ENCODE peak calls at places on chromosomes 1 and 21, in five cellular contexts. U is OCI-LY7, L is neuronal stem cell, S is neural progenitor cell, G is GM23338. R is an unnamed sample. For H3K4me1, the result is how much of the 10 kb centered on the place peaks cover.

GRCh38 chr1:221862971-221863370 is 121.1 kb upstream of the DUSP10 start:
- DNase-seq in G (no peak), S (no peak), L (no peak), U (no peak), R (no peak)

GRCh38 chr1:16232316-16232710 is 4.7 kb downstream of the CPLANE2 start:
- DNase-seq in L (no peak), U (no peak), S (no peak), G (no peak), R (no peak)

GRCh38 chr1:88800382-88801051 is 90.8 kb downstream of the GTF2B start:
- DNase-seq in S (peak), L (no peak), U (peak), G (peak), R (peak)

GRCh38 chr1:64514197-64514765 is 44.4 kb downstream of the CACHD1 start:
- DNase-seq in G (no peak), U (no peak), L (no peak), S (no peak), R (peak)

GRCh38 chr1:3577300-3577699 is 34.0 kb downstream of the MEGF6 start:
- DNase-seq in L (no peak), G (no peak), S (no peak), U (no peak), R (no peak)

GRCh38 chr21:44083631-44084291 is 23.4 kb upstream of the PWP2 start:
- DNase-seq in G (no peak), S (no peak), U (no peak), L (no peak), R (no peak)

GRCh38 chr1:15799004-15799867 is 8.2 kb downstream of the UQCRHL start:
- DNase-seq in G (peak), U (no peak), S (no peak), L (no peak), R (peak)

GRCh38 chr1:112110031-112110430 is 120.6 kb upstream of the KCND3 start:
- DNase-seq in G (no peak), U (no peak), L (no peak), S (no peak), R (no peak)

GRCh38 chr1:151715726-151716404 is 738 bp downstream of the CELF3 start:
- DNase-seq in U (peak), L (peak), G (peak), S (peak), R (no peak)

GRCh38 chr1:166763318-166763717 is 76.0 kb upstream of the POGK start:
- DNase-seq in G (no peak), L (no peak), S (no peak), U (no peak), R (no peak)

GRCh38 chr1:204190212-204191211 is 5.8 kb downstream of the KISS1 start:
- DNase-seq in U (no peak), G (peak), L (no peak), S (peak), R (peak)

GRCh38 chr1:26411624-26412074 is 1.0 kb downstream of the LIN28A start:
- DNase-seq in U (no peak), L (no peak), G (peak), S (peak), R (no peak)

GRCh38 chr1:3282186-3282585 is 172.3 kb upstream of the ARHGEF16 start:
- DNase-seq in L (no peak), S (no peak), U (no peak), G (no peak), R (no peak)

GRCh38 chr1:210541680-210542358 is 213.1 kb downstream of the HHAT start:
- DNase-seq in L (no peak), G (peak), S (peak), U (no peak), R (no peak)

GRCh38 chr1:242043165-242043564 is 44.3 kb upstream of the MAP1LC3C start:
- DNase-seq in L (no peak), G (no peak), U (no peak), S (no peak), R (no peak)

GRCh38 chr21:31473685-31474345 is 129.8 kb upstream of the TIAM1 start:
- DNase-seq in L (no peak), U (no peak), G (no peak), S (no peak), R (no peak)

GRCh38 chr1:1975535-1975934 is 28.1 kb downstream of the CFAP74 start:
- DNase-seq in S (no peak), L (no peak), U (no peak), G (no peak), R (no peak)

GRCh38 chr1:6259491-6260362 is 1.2 kb downstream of the GPR153 start:
- DNase-seq in L (no peak), G (peak), U (peak), S (peak), R (peak)

GRCh38 chr1:244163131-244163530 is 112.0 kb downstream of the ZBTB18 start:
- DNase-seq in L (no peak), G (no peak), U (no peak), S (no peak), R (peak)

GRCh38 chr1:203629509-203630082 is 3.0 kb downstream of the ATP2B4 start:
- DNase-seq in G (peak), S (peak), U (peak), L (no peak), R (peak)

GRCh38 chr1:16921391-16922185 is at the start of gene CROCC:
- DNase-seq in L (peak), G (peak), U (peak), S (peak), R (peak)

GRCh38 chr1:215376544-215377264 is 190.4 kb upstream of the KCTD3 start:
- DNase-seq in L (no peak), G (no peak), U (no peak), S (no peak), R (peak)

GRCh38 chr21:22575165-22575584 is 1577.0 kb downstream of the NCAM2 start:
- DNase-seq in U (peak), S (peak), G (peak), L (peak), R (no peak)

GRCh38 chr21:33135925-33136324 is 66.0 kb downstream of the OLIG1 start:
- DNase-seq in G (no peak), U (no peak), L (no peak), S (no peak), R (no peak)

GRCh38 chr1:214155987-214156567 is 124.9 kb upstream of the SMYD2 start:
- DNase-seq in S (no peak), G (no peak), L (no peak), U (no peak), R (no peak)

DNA sequence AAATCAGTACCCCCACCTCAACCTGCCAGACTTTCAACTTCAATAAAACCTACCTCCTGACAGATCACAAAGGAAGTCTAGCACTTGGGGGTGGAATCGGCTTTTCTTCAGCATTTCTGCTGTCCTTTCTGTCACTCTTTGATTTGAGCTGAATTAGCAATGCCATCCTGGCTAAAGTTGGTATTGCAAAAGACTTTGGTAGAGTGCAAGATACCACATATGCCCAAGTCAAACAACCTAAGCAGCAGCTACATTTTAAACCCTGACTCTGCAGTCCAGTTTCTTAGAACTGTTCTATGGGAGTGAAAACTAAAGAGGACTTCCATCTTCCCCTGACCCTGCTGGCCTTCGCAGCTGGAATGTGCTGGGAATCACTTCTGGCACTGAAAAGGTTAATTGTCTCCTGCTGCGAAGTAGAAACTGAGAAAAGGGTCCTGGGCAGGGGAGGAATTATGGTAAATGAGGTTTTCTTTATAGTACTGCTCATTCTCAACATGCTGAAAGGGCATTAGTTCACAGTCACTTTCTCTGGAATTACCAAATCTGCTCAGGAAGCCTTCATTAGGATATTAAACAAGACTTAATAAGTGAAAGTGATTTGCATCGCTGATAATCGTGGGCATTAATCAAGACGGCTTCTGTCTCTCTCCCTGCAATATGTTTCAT is 126.2 kb upstream of the SMYD2 start:
- DNase-seq in L (peak), G (peak), U (no peak), S (peak), R (no peak)
- H2AFZ ChIP-seq in L (no peak), G (peak), U (no peak), S (no peak), R (no peak)

GRCh38 chr1:36386262-36387140 is 777 bp upstream of the STK40 start:
- DNase-seq in U (peak), G (peak), S (peak), L (peak), R (peak)
- H3K4me1 ChIP-seq in U (half or more), G (under half), S (under half), L (under half), R (under half)

DNA sequence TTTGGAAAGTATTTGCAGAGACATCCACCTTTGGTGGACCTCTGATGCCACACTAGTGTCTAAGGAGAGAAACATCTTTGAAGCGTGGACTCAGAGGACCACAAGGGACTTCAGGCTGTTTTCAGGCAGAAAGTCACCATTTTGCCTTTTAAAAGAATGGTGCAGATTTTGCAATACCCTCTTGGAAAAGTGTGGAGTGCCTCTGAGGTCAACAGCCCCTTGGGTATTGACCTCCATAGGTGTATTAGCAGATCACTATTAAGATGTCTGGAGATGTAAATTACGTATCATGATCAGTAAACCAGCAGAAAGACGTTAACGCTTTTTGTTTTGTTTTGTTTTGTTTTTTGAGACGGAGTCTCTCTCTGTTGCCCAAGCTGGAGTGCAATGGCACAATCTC is 87.0 kb downstream of the INTS7 start:
- DNase-seq in L (no peak), U (no peak), G (no peak), S (no peak), R (no peak)
- H2AFZ ChIP-seq in L (no peak), U (no peak), G (no peak), S (no peak), R (no peak)

GRCh38 chr1:21904475-21904724 is 32.7 kb downstream of the HSPG2 start:
- DNase-seq in U (no peak), S (no peak), L (no peak), G (no peak), R (no peak)

GRCh38 chr1:21906173-21907078 is 30.7 kb downstream of the HSPG2 start:
- DNase-seq in L (no peak), G (no peak), S (no peak), U (no peak), R (peak)

GRCh38 chr1:21907079-21907418 is 30.1 kb downstream of the HSPG2 start:
- DNase-seq in G (no peak), L (no peak), U (no peak), S (no peak), R (no peak)

GRCh38 chr1:21903638-21904474 is 33.3 kb downstream of the HSPG2 start:
- DNase-seq in L (no peak), G (no peak), S (no peak), U (no peak), R (no peak)

DNA sequence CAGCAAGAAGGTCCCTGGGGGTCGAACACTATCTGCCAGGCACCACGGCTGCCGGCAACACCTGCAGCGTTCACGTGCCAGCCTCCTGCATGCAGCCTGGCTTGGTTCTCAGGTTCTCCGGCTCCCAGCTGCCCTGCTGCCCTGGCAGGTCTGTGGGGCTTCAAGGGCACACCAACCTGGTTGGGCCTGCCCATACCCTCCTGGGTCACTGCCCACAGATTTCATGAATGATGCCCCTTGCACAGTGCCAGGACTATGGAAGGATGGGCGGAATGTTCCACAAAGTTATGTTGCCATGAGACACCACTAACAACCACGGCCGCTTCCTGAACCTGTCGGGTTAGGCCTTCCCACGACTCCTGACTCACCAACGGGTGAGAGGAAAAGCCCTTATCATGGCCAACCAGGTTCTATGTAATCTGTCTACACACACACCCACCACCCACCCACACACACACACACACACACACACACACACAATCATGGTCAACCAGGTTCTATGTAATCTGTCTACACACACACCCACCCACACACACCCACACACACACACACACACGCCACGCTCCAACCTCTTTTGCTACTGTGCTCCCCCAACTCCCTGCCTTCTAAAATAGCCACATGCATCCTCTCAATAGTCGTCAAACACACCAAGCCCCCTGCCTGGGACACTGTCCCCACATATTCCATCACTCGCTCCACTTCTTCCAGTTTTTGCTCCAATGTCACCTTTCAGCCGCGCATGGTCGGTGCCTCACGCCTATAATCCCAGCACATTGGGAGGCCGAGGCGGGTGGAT is 32.2 kb downstream of the HSPG2 start:
- DNase-seq in S (no peak), U (no peak), L (no peak), G (no peak), R (peak)
- H3K4me1 ChIP-seq in S (under half), U (under half), L (under half), G (under half), R (under half)

GRCh38 chr1:202212787-202213186 is 19.2 kb downstream of the LGR6 start:
- DNase-seq in U (no peak), G (no peak), S (no peak), L (no peak), R (no peak)
- H2AFZ ChIP-seq in U (no peak), G (no peak), S (no peak), L (no peak), R (no peak)

DNA sequence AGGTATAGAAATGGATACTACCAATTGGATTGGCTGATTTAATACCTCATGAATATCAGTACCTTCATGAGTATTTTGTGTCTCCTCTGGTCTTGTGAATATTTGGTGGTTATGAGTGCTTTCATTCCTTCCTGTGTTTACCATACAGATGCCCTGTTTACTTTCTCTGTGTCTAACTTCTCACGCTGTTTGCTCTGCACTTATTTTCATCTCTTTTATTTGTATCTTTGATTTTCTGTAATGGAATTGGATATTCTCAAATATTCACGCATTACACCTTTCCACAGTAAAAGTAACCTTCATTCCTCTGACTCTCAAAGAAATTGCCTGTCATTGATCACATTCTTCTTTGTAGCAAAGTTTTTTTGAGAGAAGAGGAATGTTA is 16.8 kb downstream of the CNST start:
- DNase-seq in U (no peak), G (no peak), S (no peak), L (no peak), R (peak)
- H3K4me1 ChIP-seq in U (under half), G (under half), S (under half), L (under half), R (under half)

GRCh38 chr1:160400284-160400645 is at the start of gene VANGL2:
- DNase-seq in L (peak), G (peak), U (peak), S (peak), R (peak)

GRCh38 chr1:160398823-160399222 is 1.5 kb upstream of the VANGL2 start:
- DNase-seq in S (no peak), U (no peak), L (no peak), G (no peak), R (no peak)

GRCh38 chr1:160399544-160400283 is 650 bp upstream of the VANGL2 start:
- DNase-seq in U (no peak), L (no peak), S (peak), G (peak), R (no peak)

GRCh38 chr1:160394673-160395072 is 5.7 kb upstream of the VANGL2 start:
- DNase-seq in L (no peak), G (no peak), U (no peak), S (no peak), R (no peak)

DNA sequence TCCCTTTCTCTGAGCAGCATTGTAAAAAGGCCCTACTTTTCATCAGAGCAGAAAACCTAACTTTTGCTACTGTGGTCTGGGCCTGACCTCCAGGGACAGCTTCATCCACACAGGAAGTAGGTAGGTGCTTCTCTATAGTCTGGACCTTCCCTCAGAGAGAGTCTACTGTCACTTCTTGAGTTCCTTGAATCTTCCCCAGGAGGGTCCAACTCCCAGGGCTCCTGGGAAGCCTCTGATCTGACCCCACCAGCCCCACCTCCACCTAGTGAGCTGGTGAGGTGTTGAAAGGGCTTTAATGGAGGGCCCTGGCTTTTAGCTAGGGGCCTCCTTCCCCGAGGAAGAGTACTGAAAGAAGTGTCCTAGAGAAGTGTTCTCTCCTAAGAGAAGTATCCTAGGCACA is 2.7 kb upstream of the VANGL2 start:
- DNase-seq in U (no peak), S (no peak), L (no peak), G (no peak), R (no peak)
- H2AFZ ChIP-seq in U (no peak), S (no peak), L (no peak), G (no peak), R (no peak)

GRCh38 chr1:76079475-76080227 is 5.1 kb downstream of the ST6GALNAC3 start:
- DNase-seq in G (no peak), U (no peak), L (no peak), S (no peak), R (no peak)

GRCh38 chr1:76084029-76084627 is 9.6 kb downstream of the ST6GALNAC3 start:
- DNase-seq in G (no peak), L (no peak), U (no peak), S (no peak), R (no peak)

GRCh38 chr1:76080552-76081093 is 6.1 kb downstream of the ST6GALNAC3 start:
- DNase-seq in S (no peak), G (no peak), L (no peak), U (no peak), R (no peak)

GRCh38 chr1:76083189-76083588 is 8.6 kb downstream of the ST6GALNAC3 start:
- DNase-seq in L (no peak), S (peak), U (no peak), G (no peak), R (no peak)

GRCh38 chr1:76082084-76082483 is 7.5 kb downstream of the ST6GALNAC3 start:
- DNase-seq in G (no peak), U (no peak), S (no peak), L (no peak), R (no peak)
- H3K4me1 ChIP-seq in G (under half), U (under half), S (under half), L (under half), R (under half)

GRCh38 chr1:226001852-226002666 is 2.9 kb upstream of the SDE2 start:
- DNase-seq in U (peak), S (no peak), G (no peak), L (no peak), R (no peak)
- H2AFZ ChIP-seq in U (peak), S (peak), G (no peak), L (peak), R (peak)

R was measured in mesenchymal stem cell.